ENCODE peak calls at places on chromosomes 13 and 19, in four cellular contexts. B is thoracic aorta, R is RWPE1, S is HFFc6. K is an unnamed sample.

GRCh38 chr19:17402982-17403855 is 2.2 kb downstream of the BST2 start:
- DNase-seq in R (peak), B (no peak), S (no peak), K (peak)

GRCh38 chr13:59715591-59715990 is 448.1 kb downstream of the DIAPH3 start:
- DNase-seq in R (no peak), S (no peak), B (no peak), K (no peak)

GRCh38 chr13:99434258-99434788 is 66.9 kb upstream of the TM9SF2 start:
- DNase-seq in R (no peak), S (no peak), B (no peak), K (peak)

GRCh38 chr19:44807652-44808462 is 1.0 kb upstream of the BCAM start:
- DNase-seq in S (no peak), B (no peak), R (peak), K (peak)

GRCh38 chr19:16376649-16377048 is 52.0 kb downstream of the KLF2 start:
- DNase-seq in B (no peak), R (peak), S (no peak), K (peak)

GRCh38 chr19:55305491-55305890 is 19.6 kb downstream of the TMEM150B start:
- DNase-seq in B (no peak), R (peak), S (no peak), K (peak)

GRCh38 chr13:93249259-93249917 is 22.8 kb downstream of the GPC6 start:
- DNase-seq in S (peak), R (peak), B (no peak), K (no peak)

GRCh38 chr19:13861714-13862531 is 15.0 kb upstream of the NANOS3 start:
- DNase-seq in B (peak), R (peak), S (peak), K (peak)

GRCh38 chr19:3098141-3098514 is 4.0 kb downstream of the GNA11 start:
- DNase-seq in R (no peak), S (no peak), B (no peak), K (no peak)

GRCh38 chr19:48881741-48882657 is 9.8 kb downstream of the PPP1R15A start:
- DNase-seq in B (no peak), S (no peak), R (no peak), K (peak)

GRCh38 chr13:28636677-28637317 is 22.1 kb upstream of the POMP start:
- DNase-seq in B (no peak), R (peak), S (peak), K (peak)

GRCh38 chr19:33644284-33644836 is 22.6 kb downstream of the CHST8 start:
- DNase-seq in S (no peak), B (no peak), R (no peak), K (no peak)

GRCh38 chr19:8128551-8128950 is 20.8 kb downstream of the FBN3 start:
- DNase-seq in B (no peak), R (no peak), S (no peak), K (no peak)

GRCh38 chr19:2528543-2529173 is 52.7 kb downstream of the GADD45B start:
- DNase-seq in B (no peak), R (no peak), S (no peak), K (no peak)

GRCh38 chr13:31090921-31091624 is 70.6 kb downstream of the HSPH1 start:
- DNase-seq in S (no peak), R (no peak), B (no peak), K (no peak)

GRCh38 chr19:49327878-49328544 is 3.0 kb upstream of the SLC6A16 start:
- DNase-seq in R (peak), S (peak), B (no peak), K (peak)

GRCh38 chr13:102555914-102556553 is 40.8 kb upstream of the TPP2 start:
- DNase-seq in S (peak), B (no peak), R (peak), K (peak)

GRCh38 chr13:110114351-110114750 is 192.6 kb downstream of the COL4A1 start:
- DNase-seq in B (no peak), S (peak), R (no peak), K (no peak)

GRCh38 chr19:2041686-2042484 is 9.2 kb downstream of the MKNK2 start:
- DNase-seq in S (no peak), R (peak), B (peak), K (peak)

GRCh38 chr13:95734124-95734523 is 57.2 kb downstream of the DNAJC3 start:
- DNase-seq in B (no peak), S (no peak), R (no peak), K (no peak)

GRCh38 chr13:27038323-27038722 is 133.3 kb downstream of the USP12 start:
- DNase-seq in B (no peak), S (peak), R (peak), K (no peak)

GRCh38 chr19:19461671-19462622 is 53.4 kb downstream of the TSSK6 start:
- DNase-seq in R (no peak), S (no peak), B (no peak), K (peak)

GRCh38 chr13:112012004-112012704 is 54.8 kb upstream of the SOX1 start:
- DNase-seq in R (no peak), S (no peak), B (no peak), K (peak)

GRCh38 chr13:51339952-51340732 is 651 bp downstream of the SERPINE3 start:
- DNase-seq in S (no peak), B (no peak), R (peak), K (no peak)

GRCh38 chr19:15379996-15380647 is 535 bp upstream of the AKAP8 start:
- DNase-seq in R (peak), B (no peak), S (peak), K (peak)

GRCh38 chr13:57552441-57552840 is 79.1 kb upstream of the PCDH17 start:
- DNase-seq in B (no peak), S (no peak), R (no peak), K (no peak)

GRCh38 chr13:59277106-59277505 is 886.6 kb downstream of the DIAPH3 start:
- DNase-seq in B (no peak), S (no peak), R (no peak), K (no peak)

GRCh38 chr19:11338569-11339253 is 746 bp downstream of the RAB3D start:
- DNase-seq in R (peak), S (no peak), B (no peak), K (no peak)

GRCh38 chr19:45505996-45506245 is 1.4 kb upstream of the VASP start:
- DNase-seq in B (no peak), R (no peak), S (no peak), K (no peak)

GRCh38 chr13:89568276-89568675 is 1779.2 kb upstream of the MIR17HG start:
- DNase-seq in S (no peak), B (no peak), R (no peak), K (no peak)

GRCh38 chr13:19567820-19568534 is 6.6 kb upstream of the TPTE2 start:
- DNase-seq in R (no peak), B (no peak), S (no peak), K (no peak)

GRCh38 chr13:99415851-99416331 is 85.4 kb upstream of the TM9SF2 start:
- DNase-seq in S (no peak), B (no peak), R (no peak), K (no peak)

GRCh38 chr13:72808917-72809500 is 27.1 kb downstream of the PIBF1 start:
- DNase-seq in S (no peak), B (no peak), R (peak), K (peak)

GRCh38 chr13:114203536-114203935 is 24.5 kb downstream of the CFAP97D2 start:
- DNase-seq in B (no peak), R (no peak), S (no peak), K (no peak)

GRCh38 chr19:29031216-29031615 is 181.7 kb downstream of the UQCRFS1 start:
- DNase-seq in R (no peak), B (no peak), S (no peak), K (no peak)

GRCh38 chr13:98143601-98144500 is 957 bp downstream of the FARP1 start:
- DNase-seq in B (no peak), S (peak), R (peak), K (peak)

GRCh38 chr19:9847087-9847671 is 12.1 kb downstream of the PIN1 start:
- DNase-seq in B (peak), S (peak), R (peak), K (peak)

GRCh38 chr19:43028866-43029265 is 2.6 kb upstream of the PSG11 start:
- DNase-seq in S (no peak), B (no peak), R (no peak), K (peak)

GRCh38 chr19:50513746-50514345 is at the start of gene ASPDH:
- DNase-seq in S (no peak), R (no peak), B (no peak), K (no peak)